ENCODE peak calls at places on chromosomes 12 and 14, in four cellular contexts. Y is PC-3, C is psoas muscle, J is DND-41. A is an unnamed sample. For H3K9me3, the result is how much of the 10 kb centered on the place peaks cover.

GRCh38 chr12:2098852-2099251 is 46.1 kb downstream of the CACNA1C start:
- DNase-seq in Y (no peak), C (no peak), J (no peak), A (no peak)

GRCh38 chr12:114995891-114996290 is 311.9 kb upstream of the TBX3 start:
- DNase-seq in Y (peak), C (no peak), J (no peak), A (no peak)

GRCh38 chr14:76710093-76711010 is 50.9 kb upstream of the VASH1 start:
- DNase-seq in Y (peak), C (no peak), J (peak), A (no peak)

GRCh38 chr12:113329022-113329790 is 5.7 kb downstream of the SLC8B1 start:
- DNase-seq in Y (peak), C (peak), J (no peak), A (no peak)

GRCh38 chr14:71632440-71632946 is 299.7 kb upstream of the RGS6 start:
- DNase-seq in Y (no peak), C (no peak), J (no peak), A (no peak)

GRCh38 chr12:131061041-131061806 is 107.5 kb downstream of the ADGRD1 start:
- DNase-seq in Y (no peak), C (peak), J (no peak), A (no peak)

GRCh38 chr12:114408881-114409795 is 3.2 kb upstream of the TBX5 start:
- DNase-seq in Y (no peak), C (no peak), J (no peak), A (peak)

GRCh38 chr12:13980548-13981295 is 680 bp downstream of the GRIN2B start:
- DNase-seq in Y (no peak), C (no peak), J (no peak), A (no peak)

GRCh38 chr12:64621257-64621942 is 11.1 kb downstream of the RASSF3 start:
- DNase-seq in Y (no peak), C (no peak), J (no peak), A (no peak)

GRCh38 chr14:36452850-36453249 is 67.2 kb downstream of the NKX2-1 start:
- DNase-seq in Y (no peak), C (no peak), J (no peak), A (no peak)

GRCh38 chr14:102363182-102363952 is 626 bp downstream of the TECPR2 start:
- DNase-seq in Y (peak), C (peak), J (no peak), A (peak)

GRCh38 chr12:50042693-50043092 is 14.7 kb upstream of the ASIC1 start:
- DNase-seq in Y (no peak), C (no peak), J (no peak), A (no peak)

GRCh38 chr14:94288610-94289465 is 4.2 kb downstream of the SERPINA10 start:
- DNase-seq in Y (no peak), C (no peak), J (no peak), A (peak)

GRCh38 chr12:1875608-1876007 is 42.8 kb downstream of the CACNA2D4 start:
- DNase-seq in Y (no peak), C (no peak), J (no peak), A (peak)

GRCh38 chr12:124804011-124804621 is 59.5 kb downstream of the SCARB1 start:
- DNase-seq in Y (peak), C (peak), J (peak), A (no peak)

GRCh38 chr12:56878010-56878339 is 56.2 kb downstream of the SDR9C7 start:
- DNase-seq in Y (no peak), C (no peak), J (no peak), A (no peak)

GRCh38 chr14:105492966-105493871 is 2.2 kb downstream of the TEDC1 start:
- DNase-seq in Y (no peak), C (peak), J (no peak), A (no peak)

GRCh38 chr12:94925206-94925605 is 78.3 kb downstream of the NDUFA12 start:
- DNase-seq in Y (no peak), C (no peak), J (no peak), A (no peak)

GRCh38 chr12:130145731-130146130 is 16.5 kb upstream of the FZD10 start:
- DNase-seq in Y (no peak), C (no peak), J (no peak), A (no peak)

GRCh38 chr12:75602111-75602510 is 90.7 kb upstream of the KRR1 start:
- DNase-seq in Y (no peak), C (no peak), J (no peak), A (no peak)

GRCh38 chr12:124581299-124581698 is 13.9 kb upstream of the NCOR2 start:
- DNase-seq in Y (peak), C (no peak), J (no peak), A (no peak)

GRCh38 chr14:24463017-24463805 is 20.6 kb upstream of the SDR39U1 start:
- DNase-seq in Y (no peak), C (no peak), J (no peak), A (no peak)

GRCh38 chr14:61611880-61612630 is 83.3 kb upstream of the HIF1A start:
- DNase-seq in Y (no peak), C (no peak), J (no peak), A (no peak)

GRCh38 chr14:99244960-99245340 is 27.0 kb downstream of the BCL11B start:
- DNase-seq in Y (no peak), C (no peak), J (no peak), A (no peak)

GRCh38 chr14:99242816-99243795 is 28.9 kb downstream of the BCL11B start:
- DNase-seq in Y (no peak), C (no peak), J (no peak), A (no peak)

GRCh38 chr14:99246536-99247083 is 25.4 kb downstream of the BCL11B start:
- DNase-seq in Y (no peak), C (no peak), J (no peak), A (no peak)

GRCh38 chr14:99245541-99246511 is 26.2 kb downstream of the BCL11B start:
- DNase-seq in Y (no peak), C (no peak), J (no peak), A (no peak)

GRCh38 chr14:99244299-99244959 is 27.6 kb downstream of the BCL11B start:
- DNase-seq in Y (no peak), C (no peak), J (no peak), A (no peak)
- H3K4me3 ChIP-seq in Y (no peak), C (no peak), J (no peak), A (no peak)

GRCh38 chr12:54412786-54413185 is 6.3 kb downstream of the ITGA5 start:
- DNase-seq in Y (no peak), C (no peak), J (no peak), A (no peak)

GRCh38 chr12:54413284-54414190 is 5.5 kb downstream of the ITGA5 start:
- DNase-seq in Y (no peak), C (no peak), J (peak), A (no peak)

GRCh38 chr12:54411398-54412241 is 7.4 kb downstream of the ITGA5 start:
- DNase-seq in Y (peak), C (peak), J (no peak), A (peak)

GRCh38 chr12:54414191-54414525 is 4.9 kb downstream of the ITGA5 start:
- DNase-seq in Y (no peak), C (no peak), J (no peak), A (no peak)

DNA sequence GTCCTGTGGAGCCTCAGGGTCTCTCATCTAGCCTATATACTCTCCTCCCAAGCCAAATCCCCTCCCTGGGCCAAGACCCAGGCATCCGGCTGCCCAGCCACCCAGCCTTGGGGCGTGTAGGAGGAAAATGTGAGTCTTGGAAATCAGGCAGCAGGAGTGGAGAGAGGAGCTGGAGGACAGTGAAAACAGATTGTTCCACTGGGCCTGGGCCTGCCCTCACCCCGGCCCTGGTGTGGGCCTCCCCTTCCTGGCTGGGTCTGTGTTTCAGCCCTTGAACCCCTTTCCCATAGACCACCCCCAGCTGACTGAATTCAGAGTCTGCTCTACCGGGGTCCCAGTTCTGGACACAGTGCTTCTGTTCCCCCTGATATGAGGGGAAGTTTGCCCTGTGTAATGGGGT is 6.7 kb downstream of the ITGA5 start:
- DNase-seq in Y (no peak), C (no peak), J (no peak), A (no peak)
- H3K27ac ChIP-seq in Y (peak), C (peak), J (peak), A (peak)

GRCh38 chr12:107221909-107222308 is 128.6 kb upstream of the CRY1 start:
- DNase-seq in Y (no peak), C (no peak), J (no peak), A (no peak)
- H3K9me3 ChIP-seq in Y (under half), C (under half), J (under half), A (under half)

GRCh38 chr14:52043690-52044089 is 25.2 kb downstream of the NID2 start:
- DNase-seq in Y (peak), C (no peak), J (peak), A (no peak)

GRCh38 chr14:52044791-52045522 is 23.9 kb downstream of the NID2 start:
- DNase-seq in Y (peak), C (no peak), J (no peak), A (no peak)

GRCh38 chr14:52048641-52049204 is 20.1 kb downstream of the NID2 start:
- DNase-seq in Y (peak), C (peak), J (no peak), A (no peak)

GRCh38 chr14:52048132-52048531 is 20.7 kb downstream of the NID2 start:
- DNase-seq in Y (no peak), C (no peak), J (no peak), A (no peak)

GRCh38 chr14:52046376-52046917 is 22.4 kb downstream of the NID2 start:
- DNase-seq in Y (no peak), C (no peak), J (no peak), A (no peak)
- H3K4me3 ChIP-seq in Y (no peak), C (no peak), J (no peak), A (no peak)

DNA sequence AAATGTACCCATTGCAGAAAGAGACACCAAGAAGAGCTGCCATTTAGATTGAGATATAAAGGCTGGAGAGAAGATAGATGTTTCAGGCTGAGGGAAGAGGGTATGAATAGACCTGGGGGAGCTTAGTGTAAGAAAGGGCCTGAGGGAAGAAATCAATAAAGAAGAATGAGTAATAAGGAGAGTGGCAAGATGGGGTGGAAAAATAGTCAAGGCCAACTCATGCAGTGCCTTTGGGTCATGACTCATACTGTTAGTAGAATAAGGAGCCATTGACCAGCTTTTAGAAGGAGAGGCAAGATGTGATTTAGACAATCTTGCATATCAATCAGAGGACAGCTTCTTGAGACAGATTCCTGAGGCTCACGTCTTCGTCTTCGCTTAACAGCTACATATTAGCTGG is 287.5 kb downstream of the DUSP6 start:
- DNase-seq in Y (peak), C (no peak), J (no peak), A (no peak)
- H3K27ac ChIP-seq in Y (peak), C (no peak), J (no peak), A (no peak)

GRCh38 chr12:127430401-127430800 is 836.6 kb upstream of the TMEM132C start:
- DNase-seq in Y (no peak), C (no peak), J (no peak), A (no peak)
- H3K9me3 ChIP-seq in Y (under half), C (under half), J (under half), A (under half)